ENCODE peak calls at places on chromosomes 1 and 21, in five cellular contexts. M is GM12865, O is fibroblast of pulmonary artery, J is prostate gland, A is PC-9. I is an unnamed sample.

GRCh38 chr1:236133802-236134201 is 8.5 kb upstream of the GPR137B start:
- DNase-seq in M (no peak), O (no peak), J (no peak), A (no peak), I (no peak)

GRCh38 chr1:150126811-150127210 is 22.9 kb upstream of the PLEKHO1 start:
- DNase-seq in M (no peak), O (no peak), J (no peak), A (no peak), I (no peak)

GRCh38 chr21:15624646-15625045 is 105.1 kb upstream of the USP25 start:
- DNase-seq in M (no peak), O (no peak), J (no peak), A (no peak), I (no peak)

GRCh38 chr1:180674603-180675530 is 43.0 kb downstream of the XPR1 start:
- DNase-seq in M (no peak), O (peak), J (no peak), A (no peak), I (no peak)

GRCh38 chr1:48665743-48666142 is 110.9 kb downstream of the BEND5 start:
- DNase-seq in M (no peak), O (no peak), J (no peak), A (no peak), I (no peak)

GRCh38 chr1:228723287-228723686 is 12.0 kb upstream of the RHOU start:
- DNase-seq in M (no peak), O (no peak), J (no peak), A (no peak), I (no peak)

GRCh38 chr1:26020390-26020789 is 1.2 kb upstream of the EXTL1 start:
- DNase-seq in M (no peak), O (peak), J (no peak), A (no peak), I (no peak)

GRCh38 chr1:52733368-52733767 is 7.1 kb downstream of the ZYG11B start:
- DNase-seq in M (no peak), O (no peak), J (no peak), A (no peak), I (no peak)

GRCh38 chr1:34792868-34793727 is at the start of gene GJA4:
- DNase-seq in M (no peak), O (no peak), J (no peak), A (no peak), I (no peak)

DNA sequence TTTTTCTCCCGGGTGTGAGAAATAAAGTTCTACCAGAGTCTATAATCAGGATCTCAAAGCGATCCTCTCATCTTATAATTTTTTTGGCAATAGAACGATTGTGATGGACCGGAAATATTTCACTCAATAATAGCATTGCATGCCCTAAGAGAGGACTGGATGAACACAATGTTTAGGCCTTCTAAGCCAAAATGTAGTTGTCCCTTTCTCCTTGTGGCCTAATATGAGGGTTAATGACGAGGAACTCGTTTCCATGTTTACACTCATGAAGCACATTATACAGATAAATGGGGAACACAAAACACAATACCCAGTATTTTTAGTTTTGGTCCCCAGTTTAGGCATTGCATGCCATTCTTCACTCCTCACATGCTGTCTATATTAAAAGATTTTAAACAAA is 5.9 kb downstream of the TBX15 start:
- DNase-seq in M (no peak), O (no peak), J (no peak), A (no peak), I (no peak)
- H3K4me3 ChIP-seq in M (no peak), O (no peak), J (no peak), A (no peak), I (no peak)

DNA sequence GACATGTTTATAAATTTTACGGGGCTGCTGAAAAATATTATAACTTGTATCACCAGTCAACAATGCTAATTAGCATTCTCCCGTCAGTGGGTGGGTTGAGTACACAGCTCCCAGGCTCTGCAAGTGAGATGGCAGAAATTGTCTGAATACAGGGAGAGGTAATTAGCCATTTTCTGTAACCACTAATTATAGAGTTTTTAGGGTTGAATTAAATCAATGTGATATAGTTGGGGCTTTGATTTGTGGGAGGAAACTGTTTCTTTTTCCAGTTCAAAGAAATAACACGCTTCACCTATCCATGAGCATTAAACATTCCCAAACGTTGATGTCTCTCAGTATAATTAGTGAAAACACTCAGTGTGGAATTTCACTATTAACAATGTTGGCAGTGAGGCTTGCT is 1.4 kb downstream of the VANGL1 start:
- DNase-seq in M (no peak), O (no peak), J (no peak), A (no peak), I (no peak)
- H3K4me3 ChIP-seq in M (peak), O (peak), J (peak), A (peak), I (no peak)

DNA sequence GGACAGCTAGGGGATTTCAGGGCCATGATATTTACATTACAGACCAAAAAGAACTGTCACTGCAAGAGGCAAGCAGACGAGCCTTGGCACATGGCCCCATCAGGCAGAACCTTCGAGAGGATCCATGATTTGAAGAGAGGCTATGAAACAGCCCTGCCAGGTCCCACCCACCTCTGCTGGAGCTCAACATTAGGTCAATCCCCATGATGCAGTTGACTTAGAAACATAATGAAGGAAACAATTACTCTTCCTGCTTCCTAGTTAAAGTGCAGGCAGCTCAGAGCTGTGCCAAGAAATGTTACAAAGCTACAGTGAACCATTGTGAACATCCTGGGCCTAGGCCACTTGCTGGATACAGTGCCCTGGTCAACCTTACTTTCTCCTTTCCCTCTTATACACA is 41.7 kb upstream of the PTCH2 start:
- DNase-seq in M (no peak), O (peak), J (no peak), A (no peak), I (no peak)
- H3K4me3 ChIP-seq in M (no peak), O (no peak), J (no peak), A (no peak), I (no peak)

DNA sequence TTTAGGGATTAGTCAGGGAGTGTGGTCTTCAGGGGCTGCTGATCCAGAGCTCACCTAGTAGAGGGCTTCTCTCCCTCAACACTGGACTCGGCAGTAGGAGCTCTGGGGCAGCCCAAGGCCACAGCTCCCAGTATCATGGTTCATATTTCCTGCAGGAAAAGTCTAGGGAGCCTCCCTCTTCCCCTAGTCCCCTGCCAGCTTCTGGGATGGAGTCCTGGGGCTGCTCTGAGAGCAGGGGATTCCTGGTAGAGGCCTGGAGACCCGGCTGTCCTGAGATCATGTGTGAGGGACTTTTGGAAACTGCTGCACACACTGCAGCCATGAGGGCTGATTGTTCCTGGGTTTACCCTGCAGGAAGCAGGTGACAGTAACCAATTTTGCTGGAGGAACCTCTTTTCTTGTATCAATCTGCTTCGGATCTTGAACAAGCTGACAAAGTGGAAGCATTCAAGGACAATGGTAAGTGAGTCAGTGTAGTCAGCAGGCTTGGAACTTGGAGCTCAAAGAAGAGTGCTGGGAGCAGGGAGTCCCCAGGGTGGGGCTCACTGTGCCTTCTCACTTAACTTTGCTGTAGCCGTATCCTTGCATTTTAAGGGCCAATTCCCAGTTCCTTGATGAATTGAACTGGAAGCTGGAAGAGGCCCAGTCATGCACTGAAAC is 16.3 kb downstream of the STRIP1 start:
- DNase-seq in M (no peak), O (peak), J (no peak), A (no peak), I (no peak)
- H3K4me3 ChIP-seq in M (no peak), O (no peak), J (no peak), A (no peak), I (no peak)

GRCh38 chr21:39451332-39452206 is at the start of gene SH3BGR:
- DNase-seq in M (no peak), O (peak), J (peak), A (peak), I (no peak)
- H3K4me3 ChIP-seq in M (no peak), O (peak), J (peak), A (no peak), I (no peak)

GRCh38 chr1:21437341-21437640 is 2.6 kb upstream of the NBPF3 start:
- DNase-seq in M (no peak), O (no peak), J (no peak), A (no peak), I (no peak)
- H3K4me3 ChIP-seq in M (no peak), O (no peak), J (no peak), A (no peak), I (no peak)

DNA sequence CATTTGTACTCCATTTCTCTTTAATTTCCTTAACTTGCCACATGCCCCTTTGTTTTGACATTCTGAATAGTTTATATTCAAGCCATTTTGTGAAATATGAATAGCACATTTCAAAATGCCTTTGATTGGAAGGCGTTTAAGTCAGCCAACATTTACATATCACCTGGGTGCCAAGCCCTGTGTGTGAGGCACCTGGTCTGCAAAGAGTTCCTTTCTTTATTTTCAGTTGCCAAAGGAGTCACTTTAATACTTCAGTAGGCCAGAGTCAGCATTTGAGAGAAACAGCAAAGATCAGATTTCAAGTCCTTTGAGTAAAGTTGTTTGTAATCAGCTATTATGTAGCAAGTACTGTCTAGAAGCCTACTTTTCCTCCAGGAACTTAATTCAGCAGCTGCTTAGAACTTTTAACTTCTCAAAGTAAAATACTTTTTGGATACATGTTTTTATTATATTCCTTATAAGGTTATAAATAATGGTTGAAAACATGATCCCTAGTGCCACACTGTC is 70.8 kb downstream of the DTL start:
- DNase-seq in M (no peak), O (no peak), J (no peak), A (no peak), I (no peak)
- H3K4me3 ChIP-seq in M (no peak), O (no peak), J (no peak), A (no peak), I (no peak)

DNA sequence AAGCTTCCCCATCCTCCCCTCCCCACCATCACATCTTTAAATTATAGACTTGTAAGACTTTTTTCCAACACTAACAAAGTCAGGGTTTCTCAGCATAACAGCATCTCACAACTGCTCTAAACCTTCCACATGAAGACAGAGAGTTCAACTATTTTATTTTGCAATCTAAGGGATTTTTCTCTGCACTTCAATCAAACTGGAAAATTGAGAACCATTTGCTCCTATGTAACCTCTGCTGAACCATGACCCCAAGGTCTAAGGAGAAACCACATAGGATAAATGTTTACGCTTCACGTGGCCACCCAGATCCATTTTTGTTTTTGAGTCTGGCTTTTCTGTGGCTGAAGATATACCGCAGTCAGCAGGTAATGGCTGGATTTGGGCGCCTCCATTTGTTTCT is 13.2 kb downstream of the ERRFI1 start:
- DNase-seq in M (no peak), O (no peak), J (no peak), A (no peak), I (no peak)
- H3K4me3 ChIP-seq in M (no peak), O (no peak), J (no peak), A (no peak), I (no peak)

DNA sequence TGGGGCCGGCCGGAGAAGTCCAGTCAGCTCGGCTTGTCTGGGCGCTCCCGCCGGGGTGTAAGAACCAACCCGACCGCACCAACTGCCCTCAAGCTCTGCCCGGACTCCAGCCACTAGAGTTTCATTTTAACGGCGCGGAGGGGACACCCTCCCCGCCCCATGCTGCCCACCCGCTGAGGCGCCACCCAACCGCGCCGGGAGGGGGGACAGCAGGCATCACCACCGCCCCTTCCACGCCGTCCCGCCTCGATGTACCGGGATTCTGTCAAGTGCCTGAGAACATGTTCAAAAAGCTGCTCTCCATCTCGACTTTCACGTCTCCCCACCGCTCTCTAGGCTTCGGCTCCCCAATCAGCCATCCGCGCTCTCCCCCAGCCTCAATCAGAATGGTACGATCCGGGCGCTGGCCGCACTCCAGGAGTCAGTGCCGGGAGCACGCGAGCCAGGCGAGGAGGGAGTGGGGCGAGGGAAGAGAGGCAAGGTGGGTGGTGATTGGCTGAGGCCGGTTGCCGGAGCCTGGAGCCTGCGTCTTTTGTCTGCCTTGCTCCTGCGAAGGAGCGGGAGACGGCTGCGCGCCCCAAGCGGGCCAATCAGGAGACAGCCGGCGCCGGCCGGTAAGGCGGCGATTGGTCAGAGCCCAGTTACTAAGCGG is at the start of gene PIK3R3:
- DNase-seq in M (peak), O (peak), J (peak), A (peak), I (peak)
- H3K4me3 ChIP-seq in M (peak), O (peak), J (peak), A (peak), I (peak)

I was measured in mucosa of descending colon.